ENCODE peak calls at places on chromosomes 3 and 15, in seven cellular contexts. B is sciatic nerve; P is ACHN; X is psoas muscle; O is frontal cortex; H is prostate gland; R is activated CD4-positive, alpha-beta T cell treated with anti-CD3 and anti-CD28 coated beads, Interleukin-2, amount 10 ng/mL, durations not matched to agents 24 days and 14 days. G is an unnamed sample.

GRCh38 chr15:40511472-40512133 is 40.8 kb downstream of the CHST14 start:
- DNase-seq in B (peak; percentile 80), P (peak; percentile 55), X (peak; percentile 83), O (peak; percentile 63), H (peak; percentile 52), R (peak; percentile 77), G (no peak)

GRCh38 chr3:97692406-97692805 is 72.2 kb upstream of the ARL6 start:
- DNase-seq in B (no peak), P (no peak), X (no peak), O (no peak), H (no peak), R (no peak), G (no peak)

GRCh38 chr3:50251220-50251619 is 15.2 kb downstream of the GNAI2 start:
- DNase-seq in B (no peak), P (no peak), X (no peak), O (no peak), H (no peak), R (no peak), G (no peak)

GRCh38 chr15:75836953-75837321 is 6.3 kb upstream of the UBE2Q2 start:
- DNase-seq in B (no peak), P (peak; percentile 57), X (peak; percentile 30), O (no peak), H (no peak), R (peak; percentile 85), G (no peak)

GRCh38 chr15:79673416-79674123 is 223.2 kb downstream of the MTHFS start:
- DNase-seq in B (no peak), P (peak; percentile 1), X (no peak), O (no peak), H (no peak), R (no peak), G (no peak)

GRCh38 chr15:89129123-89129815 is 41.0 kb downstream of the ABHD2 start:
- DNase-seq in B (no peak), P (peak; percentile 53), X (no peak), O (no peak), H (peak; percentile 45), R (peak; percentile 83), G (peak; percentile 72)

GRCh38 chr3:14518432-14518802 is 21.7 kb downstream of the GRIP2 start:
- DNase-seq in B (peak; percentile 41), P (no peak), X (no peak), O (no peak), H (no peak), R (no peak), G (no peak)

GRCh38 chr15:40593130-40593529 is 919 bp upstream of the KNL1 start:
- DNase-seq in B (no peak), P (no peak), X (no peak), O (no peak), H (no peak), R (no peak), G (no peak)

GRCh38 chr15:80070840-80071239 is 11.4 kb downstream of the ZFAND6 start:
- DNase-seq in B (no peak), P (no peak), X (no peak), O (no peak), H (no peak), R (no peak), G (peak; percentile 72)

GRCh38 chr15:45522179-45522930 is at the start of gene SLC30A4:
- DNase-seq in B (peak; percentile 82), P (peak; percentile 55), X (peak; percentile 78), O (peak; percentile 92), H (peak; percentile 82), R (peak; percentile 92), G (peak; percentile 73)

GRCh38 chr15:89908226-89908625 is 4.5 kb downstream of the ARPIN start:
- DNase-seq in B (no peak), P (no peak), X (no peak), O (no peak), H (no peak), R (no peak), G (peak; percentile 6)

GRCh38 chr3:157099337-157100078 is 60.4 kb downstream of the CCNL1 start:
- DNase-seq in B (no peak), P (no peak), X (no peak), O (no peak), H (peak; percentile 40), R (no peak), G (no peak)

GRCh38 chr3:101252897-101253296 is 67.5 kb downstream of the IMPG2 start:
- DNase-seq in B (no peak), P (no peak), X (no peak), O (no peak), H (no peak), R (no peak), G (no peak)

GRCh38 chr3:56042326-56042951 is 425.8 kb downstream of the ERC2 start:
- DNase-seq in B (no peak), P (peak; percentile 39), X (no peak), O (peak; percentile 1), H (peak; percentile 10), R (no peak), G (peak; percentile 64)

GRCh38 chr15:40055576-40056293 is 16.8 kb upstream of the SRP14 start:
- DNase-seq in B (no peak), P (no peak), X (no peak), O (no peak), H (peak; percentile 66), R (peak; percentile 58), G (no peak)

GRCh38 chr15:52238149-52238548 is 47.0 kb upstream of the GNB5 start:
- DNase-seq in B (no peak), P (no peak), X (no peak), O (no peak), H (no peak), R (no peak), G (no peak)

GRCh38 chr15:33278816-33279612 is 31.8 kb upstream of the RYR3 start:
- DNase-seq in B (no peak), P (peak; percentile 88), X (no peak), O (no peak), H (no peak), R (no peak), G (no peak)

GRCh38 chr3:46208167-46208704 is at the start of gene CCR1:
- DNase-seq in B (no peak), P (peak; percentile 17), X (peak; percentile 60), O (no peak), H (no peak), R (peak; percentile 89), G (no peak)

GRCh38 chr3:16467368-16467767 is 46.1 kb downstream of the RFTN1 start:
- DNase-seq in B (no peak), P (no peak), X (no peak), O (no peak), H (no peak), R (peak; percentile 88), G (no peak)

GRCh38 chr3:197942956-197943556 is 6.9 kb upstream of the RPL35A start:
- DNase-seq in B (no peak), P (peak; percentile 56), X (no peak), O (no peak), H (no peak), R (peak; percentile 78), G (peak; percentile 61)

GRCh38 chr3:14135581-14135980 is 10.7 kb downstream of the TMEM43 start:
- DNase-seq in B (no peak), P (no peak), X (no peak), O (no peak), H (no peak), R (no peak), G (no peak)

GRCh38 chr3:157128771-157129671 is 30.9 kb downstream of the CCNL1 start:
- DNase-seq in B (peak; percentile 65), P (peak; percentile 63), X (no peak), O (no peak), H (peak; percentile 65), R (peak; percentile 84), G (peak; percentile 75)

GRCh38 chr3:156539802-156540201 is 15.1 kb downstream of the SSR3 start:
- DNase-seq in B (no peak), P (no peak), X (no peak), O (no peak), H (no peak), R (no peak), G (no peak)

GRCh38 chr15:85382942-85383341 is 2.5 kb downstream of the AKAP13 start:
- DNase-seq in B (no peak), P (no peak), X (no peak), O (no peak), H (no peak), R (no peak), G (no peak)

GRCh38 chr15:40266828-40267304 is 16.0 kb downstream of the ANKRD63 start:
- DNase-seq in B (no peak), P (peak; percentile 89), X (no peak), O (no peak), H (peak; percentile 58), R (no peak), G (no peak)